ENCODE peak calls at places on chromosomes 12 and 14, in five cellular contexts. P, S, T, O and L are unnamed samples.
A peak's percentile ranks its signal among the peaks of the same experiment; 100 is the strongest.

GRCh38 chr14:41498959-41499358 is 107.7 kb upstream of the LRFN5 start:
- DNase-seq in P (no peak), S (no peak), T (no peak), O (no peak), L (no peak)

GRCh38 chr12:111448831-111449790 is 43.4 kb downstream of the SH2B3 start:
- DNase-seq in P (no peak), S (no peak), T (peak; percentile 1), O (no peak), L (no peak)

GRCh38 chr14:38404100-38404541 is 148.2 kb upstream of the CLEC14A start:
- DNase-seq in P (no peak), S (no peak), T (no peak), O (no peak), L (no peak)

GRCh38 chr12:132711169-132711843 is 664 bp downstream of the PGAM5 start:
- DNase-seq in P (no peak), S (no peak), T (peak; percentile 50), O (no peak), L (no peak)

GRCh38 chr14:81371802-81372201 is 28.3 kb downstream of the STON2 start:
- DNase-seq in P (no peak), S (no peak), T (no peak), O (no peak), L (no peak)

GRCh38 chr12:53205747-53206146 is 1.3 kb downstream of the ITGB7 start:
- DNase-seq in P (peak; percentile 22), S (peak; percentile 52), T (no peak), O (peak; percentile 56), L (no peak)

GRCh38 chr14:21003788-21004346 is 4.8 kb downstream of the SLC39A2 start:
- DNase-seq in P (no peak), S (no peak), T (no peak), O (no peak), L (no peak)

GRCh38 chr14:60862283-60862682 is 118.6 kb downstream of the TRMT5 start:
- DNase-seq in P (no peak), S (no peak), T (peak; percentile 56), O (no peak), L (no peak)

GRCh38 chr12:6084261-6084968 is 40.1 kb downstream of the VWF start:
- DNase-seq in P (no peak), S (peak; percentile 54), T (no peak), O (no peak), L (no peak)

GRCh38 chr12:104576980-104577925 is 120.5 kb downstream of the CHST11 start:
- DNase-seq in P (no peak), S (peak; percentile 39), T (no peak), O (no peak), L (no peak)

GRCh38 chr12:123032736-123033391 is 52.4 kb downstream of the ARL6IP4 start:
- DNase-seq in P (no peak), S (no peak), T (no peak), O (no peak), L (no peak)

GRCh38 chr14:105070760-105071137 is 5.5 kb upstream of the GPR132 start:
- DNase-seq in P (no peak), S (peak; percentile 75), T (no peak), O (no peak), L (no peak)

GRCh38 chr12:2648406-2648805 is 146.4 kb upstream of the FKBP4 start:
- DNase-seq in P (no peak), S (no peak), T (no peak), O (no peak), L (no peak)

GRCh38 chr14:105168496-105168978 is at the start of gene JAG2:
- DNase-seq in P (peak; percentile 51), S (peak; percentile 3), T (no peak), O (peak; percentile 65), L (no peak)

GRCh38 chr12:13444076-13444475 is 247.6 kb downstream of the EMP1 start:
- DNase-seq in P (no peak), S (no peak), T (no peak), O (no peak), L (no peak)

GRCh38 chr12:106068296-106068695 is 70.5 kb downstream of the NUAK1 start:
- DNase-seq in P (no peak), S (no peak), T (no peak), O (no peak), L (no peak)

GRCh38 chr12:24044973-24045703 is 95.7 kb upstream of the SOX5 start:
- DNase-seq in P (no peak), S (no peak), T (no peak), O (no peak), L (no peak)

GRCh38 chr14:72064501-72064900 is 132.3 kb downstream of the RGS6 start:
- DNase-seq in P (no peak), S (no peak), T (no peak), O (no peak), L (no peak)

GRCh38 chr14:52694761-52695480 is 437 bp downstream of the ERO1A start:
- DNase-seq in P (peak; percentile 37), S (peak; percentile 31), T (peak; percentile 51), O (peak; percentile 43), L (no peak)

GRCh38 chr12:1948883-1949282 is 30.4 kb upstream of the CACNA2D4 start:
- DNase-seq in P (no peak), S (no peak), T (no peak), O (no peak), L (no peak)

GRCh38 chr12:5000204-5000603 is 43.5 kb upstream of the KCNA5 start:
- DNase-seq in P (no peak), S (no peak), T (no peak), O (no peak), L (no peak)

GRCh38 chr12:102888511-102888910 is 28.5 kb downstream of the PAH start:
- DNase-seq in P (no peak), S (no peak), T (no peak), O (no peak), L (no peak)

GRCh38 chr12:22993639-22994038 is 368.7 kb downstream of the ETNK1 start:
- DNase-seq in P (no peak), S (no peak), T (no peak), O (no peak), L (no peak)

GRCh38 chr12:31923063-31923412 is 36.2 kb upstream of the RESF1 start:
- DNase-seq in P (no peak), S (no peak), T (no peak), O (no peak), L (no peak)

GRCh38 chr14:103528158-103528511 is 861 bp upstream of the TRMT61A start:
- DNase-seq in P (no peak), S (no peak), T (no peak), O (no peak), L (no peak)

GRCh38 chr14:60332046-60332399 is 83.0 kb downstream of the PPM1A start:
- DNase-seq in P (no peak), S (no peak), T (no peak), O (no peak), L (no peak)